ENCODE peak calls at places on chromosomes 7 and 10, in seven cellular contexts. One of them, this sample, is unnamed.

GRCh38 chr7:112726076-112726475 is 64.1 kb downstream of the TMEM168 start:
- DNase-seq in fibroblast of lung: no peak
- DNase-seq in stomach: no peak
- DNase-seq in HepG2: no peak
- DNase-seq in lower lobe of right lung: no peak
- DNase-seq in body of pancreas: peak; percentile 72
- DNase-seq in SK-N-SH: no peak
- DNase-seq in this sample: no peak

GRCh38 chr10:70890917-70891431 is 2.6 kb upstream of the PCBD1 start:
- DNase-seq in fibroblast of lung: no peak
- DNase-seq in stomach: peak; percentile 64
- DNase-seq in HepG2: peak; percentile 75
- DNase-seq in lower lobe of right lung: no peak
- DNase-seq in body of pancreas: peak; percentile 86
- DNase-seq in SK-N-SH: peak; percentile 88
- DNase-seq in this sample: peak; percentile 49

GRCh38 chr7:102152672-102153585 is 133.7 kb upstream of the SH2B2 start:
- DNase-seq in fibroblast of lung: peak; percentile 47
- DNase-seq in stomach: no peak
- DNase-seq in HepG2: peak; percentile 94
- DNase-seq in lower lobe of right lung: no peak
- DNase-seq in body of pancreas: peak; percentile 5
- DNase-seq in SK-N-SH: no peak
- DNase-seq in this sample: peak; percentile 73

GRCh38 chr10:3494131-3494878 is 290.7 kb downstream of the KLF6 start:
- DNase-seq in fibroblast of lung: peak; percentile 61
- DNase-seq in stomach: no peak
- DNase-seq in HepG2: no peak
- DNase-seq in lower lobe of right lung: no peak
- DNase-seq in body of pancreas: no peak
- DNase-seq in SK-N-SH: no peak
- DNase-seq in this sample: no peak

GRCh38 chr10:94066411-94066810 is 72.7 kb downstream of the PLCE1 start:
- DNase-seq in fibroblast of lung: peak; percentile 65
- DNase-seq in stomach: no peak
- DNase-seq in HepG2: peak; percentile 18
- DNase-seq in lower lobe of right lung: no peak
- DNase-seq in body of pancreas: no peak
- DNase-seq in SK-N-SH: no peak
- DNase-seq in this sample: peak; percentile 64

GRCh38 chr10:108775911-108776475 is 1147.3 kb downstream of the XPNPEP1 start:
- DNase-seq in fibroblast of lung: no peak
- DNase-seq in stomach: no peak
- DNase-seq in HepG2: no peak
- DNase-seq in lower lobe of right lung: no peak
- DNase-seq in body of pancreas: no peak
- DNase-seq in SK-N-SH: no peak
- DNase-seq in this sample: no peak

GRCh38 chr7:10860516-10860915 is 113.2 kb upstream of the PHF14 start:
- DNase-seq in fibroblast of lung: no peak
- DNase-seq in stomach: no peak
- DNase-seq in HepG2: no peak
- DNase-seq in lower lobe of right lung: no peak
- DNase-seq in body of pancreas: no peak
- DNase-seq in SK-N-SH: no peak
- DNase-seq in this sample: no peak

GRCh38 chr7:45889367-45890067 is 1.2 kb downstream of the IGFBP1 start:
- DNase-seq in fibroblast of lung: no peak
- DNase-seq in stomach: no peak
- DNase-seq in HepG2: no peak
- DNase-seq in lower lobe of right lung: no peak
- DNase-seq in body of pancreas: no peak
- DNase-seq in SK-N-SH: no peak
- DNase-seq in this sample: no peak

GRCh38 chr10:128318868-128319267 is 192.6 kb upstream of the MKI67 start:
- DNase-seq in fibroblast of lung: no peak
- DNase-seq in stomach: no peak
- DNase-seq in HepG2: no peak
- DNase-seq in lower lobe of right lung: no peak
- DNase-seq in body of pancreas: no peak
- DNase-seq in SK-N-SH: peak; percentile 45
- DNase-seq in this sample: no peak

GRCh38 chr7:74022507-74022906 is 5.5 kb upstream of the ELN start:
- DNase-seq in fibroblast of lung: no peak
- DNase-seq in stomach: no peak
- DNase-seq in HepG2: no peak
- DNase-seq in lower lobe of right lung: no peak
- DNase-seq in body of pancreas: no peak
- DNase-seq in SK-N-SH: no peak
- DNase-seq in this sample: no peak

GRCh38 chr7:95469187-95469586 is 16.6 kb upstream of the ASB4 start:
- DNase-seq in fibroblast of lung: no peak
- DNase-seq in stomach: no peak
- DNase-seq in HepG2: no peak
- DNase-seq in lower lobe of right lung: no peak
- DNase-seq in body of pancreas: no peak
- DNase-seq in SK-N-SH: no peak
- DNase-seq in this sample: no peak

GRCh38 chr10:25852364-25852941 is 81.6 kb upstream of the MYO3A start:
- DNase-seq in fibroblast of lung: no peak
- DNase-seq in stomach: no peak
- DNase-seq in HepG2: no peak
- DNase-seq in lower lobe of right lung: no peak
- DNase-seq in body of pancreas: no peak
- DNase-seq in SK-N-SH: no peak
- DNase-seq in this sample: no peak

GRCh38 chr10:112375721-112376577 is 2.0 kb downstream of the ACSL5 start:
- DNase-seq in fibroblast of lung: peak; percentile 56
- DNase-seq in stomach: peak; percentile 84
- DNase-seq in HepG2: peak; percentile 56
- DNase-seq in lower lobe of right lung: peak; percentile 82
- DNase-seq in body of pancreas: peak; percentile 63
- DNase-seq in SK-N-SH: no peak
- DNase-seq in this sample: no peak

GRCh38 chr10:80985105-80985504 is 447.4 kb downstream of the SH2D4B start:
- DNase-seq in fibroblast of lung: no peak
- DNase-seq in stomach: no peak
- DNase-seq in HepG2: no peak
- DNase-seq in lower lobe of right lung: no peak
- DNase-seq in body of pancreas: no peak
- DNase-seq in SK-N-SH: no peak
- DNase-seq in this sample: no peak

GRCh38 chr7:93558705-93559614 is 15.6 kb downstream of the CALCR start:
- DNase-seq in fibroblast of lung: no peak
- DNase-seq in stomach: no peak
- DNase-seq in HepG2: no peak
- DNase-seq in lower lobe of right lung: no peak
- DNase-seq in body of pancreas: peak; percentile 6
- DNase-seq in SK-N-SH: no peak
- DNase-seq in this sample: no peak

GRCh38 chr7:116873619-116874018 is 11.2 kb downstream of the CAPZA2 start:
- DNase-seq in fibroblast of lung: no peak
- DNase-seq in stomach: no peak
- DNase-seq in HepG2: no peak
- DNase-seq in lower lobe of right lung: no peak
- DNase-seq in body of pancreas: no peak
- DNase-seq in SK-N-SH: no peak
- DNase-seq in this sample: no peak

GRCh38 chr7:31251441-31251840 is 89.1 kb downstream of the NEUROD6 start:
- DNase-seq in fibroblast of lung: no peak
- DNase-seq in stomach: no peak
- DNase-seq in HepG2: no peak
- DNase-seq in lower lobe of right lung: no peak
- DNase-seq in body of pancreas: no peak
- DNase-seq in SK-N-SH: no peak
- DNase-seq in this sample: peak; percentile 13

GRCh38 chr7:2724453-2725177 is 36.6 kb downstream of the AMZ1 start:
- DNase-seq in fibroblast of lung: no peak
- DNase-seq in stomach: peak; percentile 14
- DNase-seq in HepG2: no peak
- DNase-seq in lower lobe of right lung: no peak
- DNase-seq in body of pancreas: no peak
- DNase-seq in SK-N-SH: no peak
- DNase-seq in this sample: peak; percentile 9

GRCh38 chr10:123331438-123331837 is 177.2 kb downstream of the BUB3 start:
- DNase-seq in fibroblast of lung: no peak
- DNase-seq in stomach: no peak
- DNase-seq in HepG2: peak; percentile 23
- DNase-seq in lower lobe of right lung: no peak
- DNase-seq in body of pancreas: no peak
- DNase-seq in SK-N-SH: no peak
- DNase-seq in this sample: no peak

GRCh38 chr10:122294006-122294405 is 22.9 kb downstream of the BTBD16 start:
- DNase-seq in fibroblast of lung: no peak
- DNase-seq in stomach: no peak
- DNase-seq in HepG2: no peak
- DNase-seq in lower lobe of right lung: no peak
- DNase-seq in body of pancreas: no peak
- DNase-seq in SK-N-SH: no peak
- DNase-seq in this sample: peak; percentile 90

GRCh38 chr10:74363727-74364126 is 212.7 kb downstream of the ADK start:
- DNase-seq in fibroblast of lung: no peak
- DNase-seq in stomach: no peak
- DNase-seq in HepG2: no peak
- DNase-seq in lower lobe of right lung: no peak
- DNase-seq in body of pancreas: no peak
- DNase-seq in SK-N-SH: no peak
- DNase-seq in this sample: no peak

GRCh38 chr7:23373151-23374004 is 74.2 kb downstream of the MALSU1 start:
- DNase-seq in fibroblast of lung: peak; percentile 37
- DNase-seq in stomach: no peak
- DNase-seq in HepG2: no peak
- DNase-seq in lower lobe of right lung: no peak
- DNase-seq in body of pancreas: no peak
- DNase-seq in SK-N-SH: no peak
- DNase-seq in this sample: no peak

GRCh38 chr10:48314107-48314506 is 7.6 kb downstream of the MAPK8 start:
- DNase-seq in fibroblast of lung: no peak
- DNase-seq in stomach: no peak
- DNase-seq in HepG2: no peak
- DNase-seq in lower lobe of right lung: no peak
- DNase-seq in body of pancreas: no peak
- DNase-seq in SK-N-SH: no peak
- DNase-seq in this sample: no peak

GRCh38 chr7:75595766-75596165 is 103.6 kb downstream of the SPDYE5 start:
- DNase-seq in fibroblast of lung: no peak
- DNase-seq in stomach: no peak
- DNase-seq in HepG2: no peak
- DNase-seq in lower lobe of right lung: no peak
- DNase-seq in body of pancreas: no peak
- DNase-seq in SK-N-SH: no peak
- DNase-seq in this sample: no peak

GRCh38 chr10:34824870-34825269 is 9.8 kb upstream of the PARD3 start:
- DNase-seq in fibroblast of lung: no peak
- DNase-seq in stomach: no peak
- DNase-seq in HepG2: no peak
- DNase-seq in lower lobe of right lung: no peak
- DNase-seq in body of pancreas: no peak
- DNase-seq in SK-N-SH: peak; percentile 38
- DNase-seq in this sample: peak; percentile 45
- TF ChIP-seq CTCF in fibroblast of lung: peak; percentile 30
- TF ChIP-seq CTCF in stomach: no peak
- TF ChIP-seq CTCF in HepG2: peak; percentile 70
- TF ChIP-seq CTCF in lower lobe of right lung: no peak
- TF ChIP-seq CTCF in body of pancreas: peak; percentile 37
- TF ChIP-seq CTCF in SK-N-SH: peak; percentile 27
- TF ChIP-seq CTCF in this sample: peak; percentile 58

GRCh38 chr7:508461-509170 is 11.0 kb downstream of the PDGFA start:
- DNase-seq in fibroblast of lung: no peak
- DNase-seq in stomach: no peak
- DNase-seq in HepG2: no peak
- DNase-seq in lower lobe of right lung: peak; percentile 44
- DNase-seq in body of pancreas: no peak
- DNase-seq in SK-N-SH: no peak
- DNase-seq in this sample: peak; percentile 29
- H3K36me3 ChIP-seq in fibroblast of lung: peaks cover 5% of the 10 kb centered on the region
- H3K36me3 ChIP-seq in stomach: peaks cover 50% of the 10 kb centered on the region
- H3K36me3 ChIP-seq in HepG2: no peaks in the 10 kb centered on the region
- H3K36me3 ChIP-seq in lower lobe of right lung: peaks cover 27% of the 10 kb centered on the region
- H3K36me3 ChIP-seq in body of pancreas: peaks cover 11% of the 10 kb centered on the region
- H3K36me3 ChIP-seq in SK-N-SH: peaks cover 12% of the 10 kb centered on the region
- H3K36me3 ChIP-seq in this sample: no peaks in the 10 kb centered on the region

GRCh38 chr7:90211391-90212148 is at the start of gene STEAP2:
- DNase-seq in fibroblast of lung: peak; percentile 92
- DNase-seq in stomach: peak; percentile 90
- DNase-seq in HepG2: peak; percentile 81
- DNase-seq in lower lobe of right lung: peak; percentile 87
- DNase-seq in body of pancreas: peak; percentile 94
- DNase-seq in SK-N-SH: peak; percentile 96
- DNase-seq in this sample: peak; percentile 93

GRCh38 chr7:90212149-90212495 is 582 bp downstream of the STEAP2 start:
- DNase-seq in fibroblast of lung: no peak
- DNase-seq in stomach: no peak
- DNase-seq in HepG2: no peak
- DNase-seq in lower lobe of right lung: no peak
- DNase-seq in body of pancreas: no peak
- DNase-seq in SK-N-SH: no peak
- DNase-seq in this sample: no peak

GRCh38 chr7:90213521-90213920 is 2.0 kb downstream of the STEAP2 start:
- DNase-seq in fibroblast of lung: no peak
- DNase-seq in stomach: no peak
- DNase-seq in HepG2: no peak
- DNase-seq in lower lobe of right lung: no peak
- DNase-seq in body of pancreas: no peak
- DNase-seq in SK-N-SH: no peak
- DNase-seq in this sample: no peak

GRCh38 chr7:90216771-90217170 is 5.2 kb downstream of the STEAP2 start:
- DNase-seq in fibroblast of lung: no peak
- DNase-seq in stomach: peak; percentile 50
- DNase-seq in HepG2: no peak
- DNase-seq in lower lobe of right lung: no peak
- DNase-seq in body of pancreas: peak; percentile 53
- DNase-seq in SK-N-SH: no peak
- DNase-seq in this sample: no peak

DNA sequence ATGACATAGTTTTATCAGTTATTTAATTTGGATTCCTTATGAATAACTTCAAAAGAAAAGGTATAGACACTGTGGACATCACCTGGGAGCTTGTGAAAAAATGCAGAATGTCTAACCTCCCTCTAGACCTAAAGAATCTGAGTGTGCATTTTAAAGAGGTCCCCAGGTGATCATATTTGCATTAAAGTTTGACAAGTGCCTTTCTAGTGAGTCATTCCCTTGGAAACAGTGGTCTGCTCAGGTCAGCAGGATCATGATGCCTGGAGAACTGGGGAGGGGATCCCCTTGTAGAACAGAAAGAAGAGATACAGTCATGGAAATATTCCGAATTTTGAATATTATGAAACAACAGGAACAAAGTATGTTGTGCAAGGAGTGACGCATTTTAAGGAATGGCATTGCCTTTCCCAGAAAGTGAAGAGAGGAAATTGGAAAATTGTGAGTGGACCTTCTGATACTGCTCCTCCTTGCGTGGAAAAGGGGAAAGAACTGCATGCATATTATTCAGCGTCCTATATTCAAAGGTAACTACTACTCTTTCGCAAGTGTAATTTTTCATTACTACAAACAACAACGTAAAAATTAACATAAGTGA is 4.6 kb downstream of the STEAP2 start:
- DNase-seq in fibroblast of lung: peak; percentile 39
- DNase-seq in stomach: no peak
- DNase-seq in HepG2: no peak
- DNase-seq in lower lobe of right lung: no peak
- DNase-seq in body of pancreas: no peak
- DNase-seq in SK-N-SH: no peak
- DNase-seq in this sample: no peak
- TF ChIP-seq CTCF in fibroblast of lung: no peak
- TF ChIP-seq CTCF in stomach: no peak
- TF ChIP-seq CTCF in HepG2: no peak
- TF ChIP-seq CTCF in lower lobe of right lung: no peak
- TF ChIP-seq CTCF in body of pancreas: no peak
- TF ChIP-seq CTCF in SK-N-SH: no peak
- TF ChIP-seq CTCF in this sample: no peak

GRCh38 chr10:42593284-42593683 is 45.1 kb downstream of the ZNF33B start:
- DNase-seq in fibroblast of lung: peak; percentile 8
- DNase-seq in stomach: no peak
- DNase-seq in HepG2: no peak
- DNase-seq in lower lobe of right lung: no peak
- DNase-seq in body of pancreas: no peak
- DNase-seq in SK-N-SH: no peak
- DNase-seq in this sample: no peak
- H3K36me3 ChIP-seq in fibroblast of lung: no peaks in the 10 kb centered on the region
- H3K36me3 ChIP-seq in stomach: peaks cover 92% of the 10 kb centered on the region
- H3K36me3 ChIP-seq in HepG2: peaks cover 7% of the 10 kb centered on the region
- H3K36me3 ChIP-seq in lower lobe of right lung: peaks cover 43% of the 10 kb centered on the region
- H3K36me3 ChIP-seq in body of pancreas: peaks cover 41% of the 10 kb centered on the region
- H3K36me3 ChIP-seq in SK-N-SH: peaks cover 61% of the 10 kb centered on the region
- H3K36me3 ChIP-seq in this sample: peaks cover 7% of the 10 kb centered on the region

This sample was measured in Caco-2.